ENCODE peak calls at places on chromosomes 3 and 15, in five cellular contexts. X is K562, V is IMR-90, P is HepG2, S is GM12878. W is an unnamed sample.

GRCh38 chr3:155870945-155871745 is 695 bp downstream of the GMPS start:
- DNase-seq in V (no peak), S (no peak), P (no peak), X (peak; percentile 69), W (peak; percentile 43)

GRCh38 chr3:194879991-194880939 is 194.6 kb downstream of the FAM43A start:
- DNase-seq in P (no peak), S (no peak), V (peak; percentile 47), X (no peak), W (no peak)

GRCh38 chr15:66039117-66039860 is 170.0 kb downstream of the RAB11A start:
- DNase-seq in X (no peak), S (no peak), P (no peak), V (no peak), W (no peak)

GRCh38 chr3:20836801-20837200 is 650.8 kb upstream of the SGO1 start:
- DNase-seq in X (no peak), P (no peak), V (no peak), S (no peak), W (no peak)

GRCh38 chr3:14457999-14458398 is 55.6 kb downstream of the SLC6A6 start:
- DNase-seq in V (no peak), X (peak; percentile 50), P (no peak), S (no peak), W (peak; percentile 41)

GRCh38 chr3:30473374-30474051 is 132.9 kb upstream of the TGFBR2 start:
- DNase-seq in S (no peak), V (peak; percentile 46), P (no peak), X (no peak), W (no peak)

GRCh38 chr15:85276921-85277320 is 103.5 kb upstream of the AKAP13 start:
- DNase-seq in V (no peak), P (no peak), X (no peak), S (no peak), W (no peak)

GRCh38 chr15:83955806-83956265 is 279.7 kb upstream of the GOLGA6L4 start:
- DNase-seq in X (no peak), S (peak; percentile 87), P (no peak), V (no peak), W (no peak)

GRCh38 chr3:190371152-190371551 is 16.8 kb upstream of the CLDN16 start:
- DNase-seq in X (no peak), P (no peak), V (peak; percentile 37), S (no peak), W (no peak)

GRCh38 chr3:47315069-47315647 is 32.4 kb downstream of the KLHL18 start:
- DNase-seq in S (no peak), X (peak; percentile 92), V (peak; percentile 7), P (no peak), W (no peak)

GRCh38 chr3:97121386-97121785 is 307.0 kb downstream of the EPHA6 start:
- DNase-seq in X (no peak), V (no peak), P (no peak), S (no peak), W (no peak)

GRCh38 chr3:108124337-108125150 is 33.7 kb upstream of the CD47 start:
- DNase-seq in V (no peak), S (peak; percentile 96), P (no peak), X (peak; percentile 73), W (no peak)

GRCh38 chr3:141960731-141961130 is 84.3 kb downstream of the ATP1B3 start:
- DNase-seq in P (no peak), V (peak; percentile 52), X (no peak), S (no peak), W (no peak)

GRCh38 chr3:13507791-13508339 is 27.8 kb downstream of the HDAC11 start:
- DNase-seq in P (no peak), X (no peak), S (no peak), V (peak; percentile 13), W (no peak)

GRCh38 chr3:72343078-72343477 is 505.2 kb downstream of the SHQ1 start:
- DNase-seq in P (no peak), S (no peak), X (no peak), V (peak; percentile 57), W (no peak)

GRCh38 chr15:23857028-23857641 is 170.0 kb upstream of the NDN start:
- DNase-seq in X (peak; percentile 52), V (peak; percentile 22), S (no peak), P (peak; percentile 53), W (peak; percentile 43)

GRCh38 chr3:82875401-82875800 is 1114.0 kb upstream of the GBE1 start:
- DNase-seq in X (no peak), P (no peak), V (no peak), S (no peak), W (no peak)

DNA sequence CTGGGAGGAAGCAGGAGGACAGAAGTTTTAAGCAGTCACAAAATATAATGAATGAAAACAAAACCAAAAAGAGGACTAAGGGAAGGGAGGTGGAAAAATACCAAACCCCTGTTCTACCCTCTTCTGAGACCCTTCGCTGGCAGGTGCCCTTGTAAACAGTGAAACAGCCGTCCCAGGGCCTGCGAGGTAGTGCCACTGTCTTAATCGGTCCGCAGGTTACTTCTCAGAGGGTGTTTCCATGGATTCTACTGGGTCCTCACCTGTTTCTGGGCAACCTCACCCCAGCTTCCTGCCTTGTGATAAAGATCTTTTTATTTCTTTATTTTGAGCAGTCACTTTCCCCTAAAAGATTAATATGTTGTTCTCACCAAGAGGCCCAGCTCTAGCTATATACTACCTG is 65.3 kb downstream of the SLC30A4 start:
- DNase-seq in V (no peak), X (no peak), P (no peak), S (no peak), W (no peak)
- H3K4me2 ChIP-seq in V (no peak overlapping the region), X (no peak overlapping the region), P (peak overlapping the region; percentile 85), S (peak overlapping the region; percentile 39), W (peak overlapping the region; percentile 88)

GRCh38 chr15:99210334-99210733 is 39.0 kb downstream of the TTC23 start:
- DNase-seq in X (no peak), V (no peak), S (no peak), P (no peak), W (no peak)

GRCh38 chr15:99212401-99212800 is 37.0 kb downstream of the TTC23 start:
- DNase-seq in S (no peak), X (peak; percentile 27), V (peak; percentile 47), P (no peak), W (peak; percentile 14)

GRCh38 chr15:99213187-99213811 is 36.1 kb downstream of the TTC23 start:
- DNase-seq in V (peak; percentile 67), S (peak; percentile 4), X (peak; percentile 69), P (peak; percentile 40), W (peak; percentile 72)

GRCh38 chr15:99209326-99209725 is 40.1 kb downstream of the TTC23 start:
- DNase-seq in S (no peak), P (no peak), V (no peak), X (no peak), W (no peak)

GRCh38 chr15:99211926-99212325 is 37.5 kb downstream of the TTC23 start:
- DNase-seq in S (no peak), P (no peak), V (peak; percentile 20), X (no peak), W (peak; percentile 51)
- TF ChIP-seq SMC3 in S (no peak), P (no peak), V (no peak), X (no peak), W (no peak)

GRCh38 chr15:40776537-40777141 is 6.9 kb downstream of the C15orf62 start:
- DNase-seq in S (no peak), V (peak; percentile 41), P (no peak), X (no peak), W (no peak)
- TF ChIP-seq POLR2A in S (no peak), V (no peak), P (no peak), X (no peak), W (no peak)

GRCh38 chr3:146250449-146251382 is at the start of gene PLSCR4:
- DNase-seq in S (no peak), V (peak; percentile 47), P (no peak), X (peak; percentile 69), W (peak; percentile 53)
- H3K4me2 ChIP-seq in S (peak within 1 kb of the TSS; percentile 91), V (peak within 1 kb of the TSS; percentile 70), P (peak within 1 kb of the TSS; percentile 88), X (peak within 1 kb of the TSS; percentile 56), W (peak within 1 kb of the TSS; percentile 91)

DNA sequence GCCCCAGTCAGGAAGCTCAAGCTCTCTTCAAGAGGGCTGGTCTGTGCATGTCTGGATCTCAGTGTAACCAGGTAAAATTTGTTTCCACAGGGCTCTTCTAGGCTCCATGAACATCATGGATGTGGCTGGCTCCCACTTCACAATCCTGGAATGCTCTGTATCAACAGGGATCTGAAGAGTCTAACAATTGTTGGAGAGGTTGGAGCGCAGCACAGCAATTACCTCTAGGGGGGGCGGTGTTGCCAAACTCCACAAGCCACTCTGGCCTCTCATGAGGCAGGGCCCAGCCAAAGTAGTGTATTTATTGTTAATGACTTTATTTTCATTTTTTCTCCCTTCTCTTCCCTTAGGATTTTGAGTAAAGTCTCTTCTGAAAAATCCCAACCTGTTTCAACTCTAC is 6.1 kb upstream of the EIF2B5 start:
- DNase-seq in P (peak; percentile 48), S (no peak), V (peak; percentile 58), X (peak; percentile 69), W (no peak)
- TF ChIP-seq SMC3 in P (peak; percentile 10), S (peak; percentile 16), V (peak; percentile 30), X (no peak), W (no peak)

DNA sequence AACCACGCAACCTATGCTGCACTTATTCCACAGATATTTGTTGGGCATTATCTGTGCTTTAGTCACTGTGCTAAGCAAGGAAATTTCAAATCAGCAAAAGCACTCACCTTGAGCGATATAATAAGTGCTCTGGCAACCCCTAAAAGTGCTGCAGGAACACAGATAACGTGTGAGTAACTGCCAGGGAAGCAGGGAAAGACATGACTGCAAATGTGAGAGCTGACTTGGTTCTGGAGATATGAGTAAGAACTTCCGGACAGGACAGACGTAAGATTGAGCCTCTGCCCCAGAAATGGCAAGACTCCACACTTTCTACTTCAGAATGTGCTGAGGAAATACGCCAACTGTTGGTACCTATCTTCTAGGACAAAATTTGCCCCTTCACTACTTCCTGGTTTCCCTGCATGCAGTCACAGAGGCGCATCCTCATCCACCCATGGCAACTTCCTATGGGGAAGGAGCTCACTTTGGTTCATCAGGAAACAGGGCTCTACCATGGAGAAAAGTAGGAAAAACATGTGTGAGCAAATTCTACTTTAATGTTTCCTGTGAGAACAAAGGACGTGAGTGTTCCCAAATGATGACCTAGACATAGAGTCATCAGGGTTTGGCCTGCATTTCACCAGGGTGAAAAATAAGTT is 41.7 kb downstream of the AQP9 start:
- DNase-seq in X (peak; percentile 92), P (no peak), S (no peak), V (peak; percentile 19), W (no peak)
- TF ChIP-seq POLR2A in X (no peak), P (no peak), S (no peak), V (no peak), W (no peak)

DNA sequence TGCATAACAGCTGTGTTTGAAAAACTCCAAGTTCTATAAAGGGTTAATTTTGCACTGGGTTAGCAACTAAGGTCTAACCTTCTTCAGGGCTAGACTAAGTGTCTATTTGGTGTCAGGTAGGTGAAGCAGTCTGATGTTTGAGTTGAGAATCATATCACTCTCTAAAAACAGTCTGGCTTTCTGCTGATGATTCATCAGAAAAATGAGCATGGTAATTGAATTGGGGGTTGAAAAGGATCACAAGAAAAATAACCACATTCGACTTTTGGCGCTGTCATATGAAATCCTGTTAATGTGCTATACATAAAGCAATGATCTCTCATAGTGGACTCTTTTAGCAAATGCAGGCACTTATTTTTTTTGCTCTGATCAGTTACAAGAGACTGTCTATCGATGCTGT is 242.2 kb upstream of the AZI2 start:
- DNase-seq in X (no peak), S (no peak), P (no peak), V (no peak), W (no peak)
- H3K4me2 ChIP-seq in X (no peak overlapping the region), S (no peak overlapping the region), P (no peak overlapping the region), V (no peak overlapping the region), W (no peak overlapping the region)

GRCh38 chr3:129612350-129613204 is 6.1 kb upstream of the PLXND1 start:
- DNase-seq in X (no peak), V (peak; percentile 20), S (no peak), P (peak; percentile 89), W (peak; percentile 91)
- TF ChIP-seq SMC3 in X (no peak), V (no peak), S (no peak), P (no peak), W (no peak)